ENCODE peak calls at places on chromosomes 5 and 9, in nine cellular contexts. U, C, B, N, J, W, G, H and L are unnamed samples.

GRCh38 chr5:91307023-91307422 is 76.1 kb downstream of the ARRDC3 start:
- DNase-seq in U (peak), C (peak), B (no peak), N (no peak), J (peak), W (no peak), G (peak), H (no peak), L (no peak)

GRCh38 chr5:75262278-75262677 is 25.6 kb upstream of the ANKRD31 start:
- DNase-seq in U (no peak), C (no peak), B (no peak), N (no peak), J (no peak), W (no peak), G (no peak), H (peak), L (no peak)

GRCh38 chr9:85045271-85045670 is 375.7 kb downstream of the NTRK2 start:
- DNase-seq in U (no peak), C (no peak), B (no peak), N (no peak), J (no peak), W (no peak), G (no peak), H (no peak), L (no peak)

GRCh38 chr9:69339620-69340019 is 14.6 kb downstream of the ENTREP1 start:
- DNase-seq in U (no peak), C (no peak), B (no peak), N (no peak), J (no peak), W (no peak), G (no peak), H (no peak), L (no peak)

GRCh38 chr9:81492710-81493447 is 196.5 kb downstream of the TLE1 start:
- DNase-seq in U (no peak), C (peak), B (no peak), N (no peak), J (peak), W (no peak), G (peak), H (peak), L (no peak)

GRCh38 chr9:124512806-124513204 is 5.6 kb upstream of the NR5A1 start:
- DNase-seq in U (no peak), C (no peak), B (no peak), N (no peak), J (no peak), W (no peak), G (no peak), H (no peak), L (no peak)

GRCh38 chr9:35570709-35571108 is 34.4 kb upstream of the TESK1 start:
- DNase-seq in U (no peak), C (no peak), B (no peak), N (no peak), J (no peak), W (no peak), G (no peak), H (no peak), L (no peak)

GRCh38 chr5:56649569-56649968 is 165.8 kb upstream of the MAP3K1 start:
- DNase-seq in U (no peak), C (peak), B (no peak), N (no peak), J (no peak), W (no peak), G (peak), H (peak), L (no peak)

GRCh38 chr9:70081120-70081495 is 37.5 kb downstream of the MAMDC2 start:
- DNase-seq in U (no peak), C (no peak), B (no peak), N (no peak), J (no peak), W (no peak), G (peak), H (peak), L (no peak)

GRCh38 chr9:83036043-83036442 is 26.9 kb downstream of the RASEF start:
- DNase-seq in U (no peak), C (no peak), B (no peak), N (no peak), J (no peak), W (no peak), G (no peak), H (no peak), L (no peak)

GRCh38 chr5:58787982-58788381 is 205.1 kb downstream of the RAB3C start:
- DNase-seq in U (no peak), C (no peak), B (no peak), N (no peak), J (no peak), W (no peak), G (no peak), H (no peak), L (no peak)

GRCh38 chr5:117999939-118000549 is 988.3 kb downstream of the DTWD2 start:
- DNase-seq in U (no peak), C (no peak), B (no peak), N (no peak), J (no peak), W (no peak), G (no peak), H (peak), L (no peak)

GRCh38 chr5:65742565-65743231 is 20.7 kb downstream of the NLN start:
- DNase-seq in U (no peak), C (peak), B (no peak), N (no peak), J (peak), W (no peak), G (peak), H (peak), L (no peak)

GRCh38 chr9:98010450-98010849 is 27.3 kb downstream of the ANP32B start:
- DNase-seq in U (no peak), C (peak), B (peak), N (no peak), J (no peak), W (no peak), G (peak), H (peak), L (no peak)

GRCh38 chr5:26942481-26942880 is 95.9 kb downstream of the CDH9 start:
- DNase-seq in U (no peak), C (peak), B (no peak), N (no peak), J (no peak), W (no peak), G (no peak), H (no peak), L (no peak)

GRCh38 chr5:22693125-22693524 is 160.0 kb downstream of the CDH12 start:
- DNase-seq in U (no peak), C (no peak), B (no peak), N (no peak), J (no peak), W (peak), G (no peak), H (no peak), L (no peak)

GRCh38 chr5:157130933-157131332 is 11.7 kb downstream of the MED7 start:
- DNase-seq in U (no peak), C (no peak), B (no peak), N (no peak), J (no peak), W (no peak), G (peak), H (peak), L (no peak)

GRCh38 chr5:117812866-117813265 is 1175.5 kb downstream of the DTWD2 start:
- DNase-seq in U (no peak), C (no peak), B (no peak), N (no peak), J (no peak), W (no peak), G (no peak), H (no peak), L (no peak)

GRCh38 chr5:133389066-133389590 is 223.2 kb downstream of the FSTL4 start:
- DNase-seq in U (no peak), C (no peak), B (peak), N (no peak), J (no peak), W (no peak), G (no peak), H (no peak), L (no peak)

GRCh38 chr5:107968998-107969397 is 298.3 kb upstream of the EFNA5 start:
- DNase-seq in U (no peak), C (peak), B (no peak), N (no peak), J (no peak), W (no peak), G (peak), H (no peak), L (no peak)

GRCh38 chr5:169185626-169186025 is 115.3 kb downstream of the SLIT3 start:
- DNase-seq in U (no peak), C (no peak), B (no peak), N (no peak), J (no peak), W (no peak), G (no peak), H (no peak), L (no peak)

GRCh38 chr5:157068339-157068738 is 9.4 kb upstream of the HAVCR1 start:
- DNase-seq in U (no peak), C (no peak), B (no peak), N (no peak), J (no peak), W (no peak), G (no peak), H (no peak), L (no peak)

GRCh38 chr5:110476164-110476563 is 250.3 kb downstream of the TMEM232 start:
- DNase-seq in U (no peak), C (no peak), B (no peak), N (no peak), J (no peak), W (no peak), G (no peak), H (no peak), L (no peak)

GRCh38 chr9:112051812-112052211 is 123.3 kb downstream of the SUSD1 start:
- DNase-seq in U (no peak), C (no peak), B (no peak), N (no peak), J (no peak), W (no peak), G (no peak), H (no peak), L (no peak)

GRCh38 chr5:31536873-31537272 is 4.8 kb downstream of the C5orf22 start:
- DNase-seq in U (no peak), C (no peak), B (no peak), N (no peak), J (no peak), W (no peak), G (no peak), H (no peak), L (no peak)

GRCh38 chr9:86867658-86868313 is 79.5 kb downstream of the GAS1 start:
- DNase-seq in U (no peak), C (no peak), B (no peak), N (no peak), J (no peak), W (no peak), G (no peak), H (no peak), L (no peak)